ENCODE peak calls at places on chromosomes 7 and 10, in seven cellular contexts. K, W, J, Z, A, L and H are unnamed samples.

GRCh38 chr7:151853896-151854807 is 22.8 kb downstream of the PRKAG2 start:
- DNase-seq in K (no peak), W (peak), J (no peak), Z (no peak), A (no peak), L (no peak), H (peak)

GRCh38 chr7:54773472-54774399 is 14.7 kb upstream of the SEC61G start:
- DNase-seq in K (peak), W (peak), J (peak), Z (peak), A (no peak), L (peak), H (peak)

GRCh38 chr10:48791267-48791928 is 106.7 kb downstream of the WDFY4 start:
- DNase-seq in K (no peak), W (no peak), J (no peak), Z (no peak), A (no peak), L (no peak), H (no peak)

GRCh38 chr7:78015574-78016260 is 217.1 kb downstream of the PHTF2 start:
- DNase-seq in K (no peak), W (peak), J (no peak), Z (no peak), A (no peak), L (no peak), H (no peak)

GRCh38 chr7:112566392-112567324 is 85.9 kb downstream of the LSMEM1 start:
- DNase-seq in K (no peak), W (peak), J (no peak), Z (no peak), A (no peak), L (no peak), H (no peak)

GRCh38 chr7:106151459-106152312 is 39.6 kb upstream of the SYPL1 start:
- DNase-seq in K (no peak), W (peak), J (no peak), Z (no peak), A (no peak), L (no peak), H (peak)

GRCh38 chr10:91944880-91945630 is 21.5 kb downstream of the BTAF1 start:
- DNase-seq in K (no peak), W (no peak), J (no peak), Z (no peak), A (peak), L (no peak), H (no peak)

GRCh38 chr10:87886635-87887034 is 23.2 kb downstream of the PTEN start:
- DNase-seq in K (no peak), W (no peak), J (no peak), Z (no peak), A (no peak), L (no peak), H (no peak)

GRCh38 chr10:93080350-93081046 is 6.8 kb downstream of the CYP26A1 start:
- DNase-seq in K (peak), W (peak), J (peak), Z (peak), A (no peak), L (peak), H (peak)

GRCh38 chr10:33612551-33612950 is 278.1 kb upstream of the NRP1 start:
- DNase-seq in K (no peak), W (no peak), J (no peak), Z (no peak), A (no peak), L (no peak), H (no peak)

GRCh38 chr10:27065084-27065483 is 35.2 kb downstream of the ANKRD26 start:
- DNase-seq in K (no peak), W (no peak), J (no peak), Z (no peak), A (no peak), L (no peak), H (no peak)

GRCh38 chr10:16916496-16916895 is 99.3 kb upstream of the RSU1 start:
- DNase-seq in K (no peak), W (no peak), J (no peak), Z (no peak), A (no peak), L (no peak), H (no peak)

GRCh38 chr10:118521415-118522117 is 73.9 kb downstream of the PRLHR start:
- DNase-seq in K (no peak), W (no peak), J (no peak), Z (no peak), A (no peak), L (no peak), H (no peak)

GRCh38 chr10:88347597-88348304 is 235.4 kb downstream of the RNLS start:
- DNase-seq in K (no peak), W (no peak), J (no peak), Z (no peak), A (no peak), L (no peak), H (no peak)

GRCh38 chr7:156167417-156167807 is 355.1 kb upstream of the SHH start:
- DNase-seq in K (no peak), W (no peak), J (no peak), Z (no peak), A (no peak), L (no peak), H (no peak)

GRCh38 chr7:50418086-50418515 is 32.0 kb downstream of the FIGNL1 start:
- DNase-seq in K (peak), W (peak), J (peak), Z (peak), A (no peak), L (peak), H (peak)

GRCh38 chr10:77622822-77623410 is 14.7 kb downstream of the KCNMA1 start:
- DNase-seq in K (no peak), W (no peak), J (no peak), Z (no peak), A (no peak), L (no peak), H (no peak)

GRCh38 chr7:30659312-30659711 is 22.9 kb downstream of the CRHR2 start:
- DNase-seq in K (no peak), W (no peak), J (no peak), Z (no peak), A (no peak), L (no peak), H (no peak)

GRCh38 chr7:38977658-38978057 is at the start of gene POU6F2:
- DNase-seq in K (no peak), W (no peak), J (no peak), Z (no peak), A (no peak), L (no peak), H (no peak)

GRCh38 chr7:77800158-77800557 is 1.6 kb downstream of the PHTF2 start:
- DNase-seq in K (no peak), W (no peak), J (no peak), Z (no peak), A (peak), L (peak), H (no peak)

GRCh38 chr7:159008417-159008816 is 136.2 kb downstream of the VIPR2 start:
- DNase-seq in K (no peak), W (no peak), J (no peak), Z (no peak), A (no peak), L (no peak), H (no peak)

GRCh38 chr10:63375006-63375405 is 90.8 kb downstream of the JMJD1C start:
- DNase-seq in K (no peak), W (no peak), J (no peak), Z (no peak), A (no peak), L (no peak), H (no peak)

GRCh38 chr7:33849961-33850559 is 55.3 kb upstream of the BMPER start:
- DNase-seq in K (no peak), W (no peak), J (no peak), Z (no peak), A (no peak), L (no peak), H (no peak)

GRCh38 chr7:98927125-98927524 is 48.8 kb downstream of the TRRAP start:
- DNase-seq in K (no peak), W (no peak), J (no peak), Z (no peak), A (no peak), L (no peak), H (no peak)

GRCh38 chr10:6621536-6621935 is 41.5 kb upstream of the PRKCQ start:
- DNase-seq in K (no peak), W (no peak), J (no peak), Z (no peak), A (no peak), L (no peak), H (no peak)
- TF ChIP-seq JUND in K (peak), W (no peak), J (no peak), Z (no peak), A (no peak), L (no peak), H (no peak)

DNA sequence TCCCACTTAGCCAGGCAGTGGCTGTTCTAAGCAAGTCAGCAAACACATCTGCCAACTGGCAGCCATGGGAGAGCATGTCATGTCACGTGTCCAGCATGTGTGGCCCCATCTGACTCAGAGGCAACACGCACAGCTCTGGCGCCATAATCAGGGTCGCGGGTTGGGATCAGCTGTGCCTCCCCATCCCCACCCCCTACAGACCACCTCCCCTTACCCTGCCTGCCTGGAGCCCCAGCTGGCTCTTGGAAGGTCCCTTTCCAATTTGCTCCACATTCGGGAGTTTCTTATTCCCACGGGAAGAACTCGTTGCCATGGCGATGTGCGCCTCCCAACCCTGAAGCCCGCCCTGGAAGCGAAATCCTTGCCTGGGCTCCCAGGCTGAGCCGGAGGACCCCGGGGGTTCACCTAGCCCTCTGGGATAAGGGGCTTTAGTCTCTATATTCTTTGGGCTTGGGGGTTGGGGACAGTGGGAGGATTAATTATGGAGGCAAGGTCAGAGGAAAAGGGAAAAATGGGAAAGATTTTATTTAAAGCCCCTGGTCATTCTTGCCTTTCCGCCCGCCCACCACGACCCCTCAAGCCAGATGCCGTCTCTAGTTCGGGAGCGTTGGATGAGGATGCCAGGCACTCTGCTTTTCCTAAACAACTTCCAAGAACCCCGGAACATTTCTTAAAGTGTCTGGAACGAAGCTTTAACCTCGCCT is 283.7 kb downstream of the ZEB1 start:
- DNase-seq in K (peak), W (peak), J (no peak), Z (no peak), A (no peak), L (no peak), H (no peak)
- TF ChIP-seq JUND in K (no peak), W (no peak), J (no peak), Z (no peak), A (no peak), L (no peak), H (no peak)

GRCh38 chr10:37314862-37315261 is 189.5 kb downstream of the ANKRD30A start:
- DNase-seq in K (no peak), W (no peak), J (no peak), Z (no peak), A (no peak), L (no peak), H (no peak)
- TF ChIP-seq JUND in K (no peak), W (no peak), J (no peak), Z (no peak), A (no peak), L (no peak), H (no peak)

DNA sequence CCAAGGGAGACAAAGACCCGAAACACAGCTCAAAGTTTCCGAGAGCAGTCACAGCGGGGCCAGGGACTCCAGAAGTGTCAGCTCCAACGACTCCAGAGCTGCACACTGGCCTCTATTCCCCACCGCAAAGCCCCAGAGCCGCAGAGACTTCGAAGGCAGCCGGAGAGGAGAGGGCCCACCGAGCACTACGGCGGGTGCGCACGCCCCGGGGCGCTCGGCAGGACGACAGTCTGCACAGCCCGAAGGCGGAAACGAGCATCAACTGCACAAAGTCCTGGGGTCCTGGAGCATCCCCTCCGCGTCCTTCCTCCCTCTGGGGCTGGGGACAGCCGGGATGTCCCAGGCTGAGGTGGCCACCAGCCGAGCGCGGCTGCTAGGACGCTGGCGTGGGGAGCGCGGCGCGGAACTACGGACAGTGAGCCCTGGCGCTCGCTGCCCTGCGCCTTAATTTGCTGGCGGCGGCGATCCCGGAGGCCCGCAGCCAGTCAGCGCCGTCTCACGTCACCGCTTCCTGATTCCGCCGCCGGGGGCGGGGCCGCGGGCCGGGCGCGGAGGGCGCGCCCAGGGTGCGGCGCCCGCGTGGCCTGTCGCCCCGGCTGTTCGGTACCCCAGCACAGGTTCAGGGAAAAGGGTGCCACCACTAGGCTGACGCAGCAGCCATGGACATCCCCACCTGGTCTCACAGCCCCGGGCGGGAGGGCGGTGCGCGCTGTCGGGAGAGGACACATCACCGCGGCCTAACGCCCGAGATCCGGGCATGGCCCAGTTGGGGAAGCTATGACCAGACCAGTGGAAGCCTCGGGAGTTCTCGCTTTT is at the start of gene TBX20:
- DNase-seq in K (peak), W (peak), J (no peak), Z (no peak), A (no peak), L (no peak), H (no peak)
- TF ChIP-seq JUND in K (no peak), W (no peak), J (no peak), Z (no peak), A (no peak), L (no peak), H (no peak)